ENCODE peak calls at places on chromosome 11, in five cellular contexts. One of them, this sample, is unnamed.

GRCh38 chr11:34274712-34275398 is 83.0 kb downstream of the ABTB2 start:
- DNase-seq in WTC11: no peak
- DNase-seq in right lobe of liver: peak
- DNase-seq in OCI-LY7: no peak
- DNase-seq in activated CD4-positive, CD25-positive, alpha-beta regulatory T cell treated with anti-CD3 and anti-CD28 coated beads, Interleukin-2, amount 50 U/mL, for 72 hours: no peak
- DNase-seq in this sample: no peak

GRCh38 chr11:118644496-118644895 is 35.0 kb downstream of the TREH start:
- DNase-seq in WTC11: no peak
- DNase-seq in right lobe of liver: no peak
- DNase-seq in OCI-LY7: no peak
- DNase-seq in activated CD4-positive, CD25-positive, alpha-beta regulatory T cell treated with anti-CD3 and anti-CD28 coated beads, Interleukin-2, amount 50 U/mL, for 72 hours: no peak
- DNase-seq in this sample: no peak

GRCh38 chr11:69647761-69648497 is 7.0 kb downstream of the CCND1 start:
- DNase-seq in WTC11: no peak
- DNase-seq in right lobe of liver: peak
- DNase-seq in OCI-LY7: no peak
- DNase-seq in activated CD4-positive, CD25-positive, alpha-beta regulatory T cell treated with anti-CD3 and anti-CD28 coated beads, Interleukin-2, amount 50 U/mL, for 72 hours: no peak
- DNase-seq in this sample: no peak

GRCh38 chr11:129895126-129896041 is at the start of gene NFRKB:
- DNase-seq in WTC11: peak
- DNase-seq in right lobe of liver: peak
- DNase-seq in OCI-LY7: peak
- DNase-seq in activated CD4-positive, CD25-positive, alpha-beta regulatory T cell treated with anti-CD3 and anti-CD28 coated beads, Interleukin-2, amount 50 U/mL, for 72 hours: peak
- DNase-seq in this sample: peak

GRCh38 chr11:96875772-96876171 is 486.0 kb downstream of the JRKL start:
- DNase-seq in WTC11: no peak
- DNase-seq in right lobe of liver: no peak
- DNase-seq in OCI-LY7: no peak
- DNase-seq in activated CD4-positive, CD25-positive, alpha-beta regulatory T cell treated with anti-CD3 and anti-CD28 coated beads, Interleukin-2, amount 50 U/mL, for 72 hours: no peak
- DNase-seq in this sample: no peak

GRCh38 chr11:34331736-34332135 is 26.1 kb downstream of the ABTB2 start:
- DNase-seq in WTC11: no peak
- DNase-seq in right lobe of liver: no peak
- DNase-seq in OCI-LY7: no peak
- DNase-seq in activated CD4-positive, CD25-positive, alpha-beta regulatory T cell treated with anti-CD3 and anti-CD28 coated beads, Interleukin-2, amount 50 U/mL, for 72 hours: no peak
- DNase-seq in this sample: no peak

GRCh38 chr11:59560290-59560701 is 49.0 kb downstream of the OR4D9 start:
- DNase-seq in WTC11: peak
- DNase-seq in right lobe of liver: no peak
- DNase-seq in OCI-LY7: peak
- DNase-seq in activated CD4-positive, CD25-positive, alpha-beta regulatory T cell treated with anti-CD3 and anti-CD28 coated beads, Interleukin-2, amount 50 U/mL, for 72 hours: peak
- DNase-seq in this sample: peak

GRCh38 chr11:69301491-69302401 is 7.8 kb downstream of the MYEOV start:
- DNase-seq in WTC11: no peak
- DNase-seq in right lobe of liver: no peak
- DNase-seq in OCI-LY7: no peak
- DNase-seq in activated CD4-positive, CD25-positive, alpha-beta regulatory T cell treated with anti-CD3 and anti-CD28 coated beads, Interleukin-2, amount 50 U/mL, for 72 hours: no peak
- DNase-seq in this sample: no peak

GRCh38 chr11:93155738-93156137 is 42.1 kb downstream of the SLC36A4 start:
- DNase-seq in WTC11: no peak
- DNase-seq in right lobe of liver: no peak
- DNase-seq in OCI-LY7: no peak
- DNase-seq in activated CD4-positive, CD25-positive, alpha-beta regulatory T cell treated with anti-CD3 and anti-CD28 coated beads, Interleukin-2, amount 50 U/mL, for 72 hours: no peak
- DNase-seq in this sample: no peak

GRCh38 chr11:45024357-45024756 is 73.7 kb upstream of the TP53I11 start:
- DNase-seq in WTC11: no peak
- DNase-seq in right lobe of liver: no peak
- DNase-seq in OCI-LY7: no peak
- DNase-seq in activated CD4-positive, CD25-positive, alpha-beta regulatory T cell treated with anti-CD3 and anti-CD28 coated beads, Interleukin-2, amount 50 U/mL, for 72 hours: no peak
- DNase-seq in this sample: no peak

This sample was measured in MM.1S.